ENCODE peak calls at places on chromosomes 4 and X, in five cellular contexts. S is NCI-H1694; X is uterus; F is Right ventricle myocardium superior; O is activated CD4-positive, alpha-beta T cell treated with anti-CD3 and anti-CD28 coated beads, Interleukin-2, amount 50 U/mL, for 24 hours. D is an unnamed sample.
A peak's percentile ranks its signal among the peaks of the same experiment; 100 is the strongest.

GRCh38 chr4:133483600-133484246 is 334.6 kb downstream of the PCDH10 start:
- DNase-seq in O (no peak), F (no peak), S (no peak), X (no peak), D (no peak)

GRCh38 chr4:43148481-43148880 is 256.0 kb downstream of the GRXCR1 start:
- DNase-seq in X (no peak), O (no peak), F (no peak), S (no peak), D (no peak)

GRCh38 chrX:74383611-74384010 is 37.7 kb upstream of the SLC16A2 start:
- DNase-seq in S (peak; percentile 27), O (no peak), X (peak; percentile 21), F (no peak), D (peak; percentile 3)

GRCh38 chr4:125368684-125369083 is 53.9 kb downstream of the FAT4 start:
- DNase-seq in O (no peak), F (no peak), X (no peak), S (no peak), D (no peak)

GRCh38 chr4:6332042-6332668 is 62.5 kb downstream of the WFS1 start:
- DNase-seq in X (no peak), F (no peak), O (no peak), S (no peak), D (peak; percentile 18)

GRCh38 chr4:153143527-153144348 is 60.5 kb upstream of the TRIM2 start:
- DNase-seq in F (no peak), X (no peak), S (peak; percentile 58), O (no peak), D (no peak)

GRCh38 chr4:52606766-52607165 is 52.3 kb downstream of the USP46 start:
- DNase-seq in S (no peak), O (no peak), X (no peak), F (no peak), D (no peak)

GRCh38 chrX:148649145-148649645 is 148.8 kb downstream of the AFF2 start:
- DNase-seq in O (no peak), F (no peak), S (no peak), X (no peak), D (no peak)

GRCh38 chrX:40064055-40064597 is 33.6 kb downstream of the BCOR start:
- DNase-seq in S (no peak), F (no peak), O (no peak), X (no peak), D (no peak)

GRCh38 chr4:80215449-80216052 is 18.2 kb downstream of the PRDM8 start:
- DNase-seq in F (no peak), S (no peak), X (no peak), O (no peak), D (peak; percentile 40)

GRCh38 chr4:155881555-155881954 is 15.5 kb upstream of the ASIC5 start:
- DNase-seq in S (no peak), X (no peak), F (no peak), O (no peak), D (no peak)

GRCh38 chr4:1373892-1374705 is 27.1 kb downstream of the UVSSA start:
- DNase-seq in X (no peak), O (no peak), S (no peak), F (peak; percentile 27), D (no peak)

GRCh38 chr4:25826074-25826752 is 36.6 kb downstream of the SEL1L3 start:
- DNase-seq in F (no peak), S (no peak), O (no peak), X (no peak), D (no peak)

GRCh38 chrX:134388161-134389109 is 71.5 kb upstream of the HPRT1 start:
- DNase-seq in S (no peak), X (no peak), F (no peak), O (no peak), D (peak; percentile 81)

GRCh38 chr4:78336093-78336943 is 215.3 kb upstream of the ANXA3 start:
- DNase-seq in F (no peak), O (no peak), X (no peak), S (no peak), D (no peak)

GRCh38 chr4:60780874-60781273 is 419.3 kb upstream of the ADGRL3 start:
- DNase-seq in F (no peak), S (no peak), X (no peak), O (no peak), D (no peak)

GRCh38 chr4:184968784-184969201 is 49.5 kb upstream of the HELT start:
- DNase-seq in F (peak; percentile 69), X (no peak), S (no peak), O (no peak), D (no peak)

GRCh38 chr4:1246901-1247810 is 1.8 kb downstream of the CTBP1 start:
- DNase-seq in O (no peak), S (no peak), F (peak; percentile 41), X (peak; percentile 27), D (peak; percentile 24)

GRCh38 chr4:88166608-88167007 is 8.2 kb upstream of the ABCG2 start:
- DNase-seq in O (no peak), F (no peak), X (no peak), S (no peak), D (no peak)

GRCh38 chr4:183173580-183174526 is 74.8 kb downstream of the WWC2 start:
- DNase-seq in X (no peak), F (no peak), S (no peak), O (no peak), D (no peak)

GRCh38 chr4:155999743-156000142 is 46.1 kb upstream of the CTSO start:
- DNase-seq in S (no peak), X (no peak), F (peak; percentile 42), O (no peak), D (no peak)

GRCh38 chr4:150769845-150770244 is 187.9 kb downstream of the MAB21L2 start:
- DNase-seq in O (no peak), S (no peak), X (no peak), F (no peak), D (no peak)

GRCh38 chr4:152929888-152930287 is 6.2 kb upstream of the FHDC1 start:
- DNase-seq in F (no peak), O (no peak), S (no peak), X (no peak), D (no peak)

GRCh38 chr4:124414641-124415040 is 297.9 kb downstream of the ANKRD50 start:
- DNase-seq in O (no peak), S (no peak), X (no peak), F (no peak), D (no peak)

GRCh38 chrX:131572372-131573014 is 28.6 kb downstream of the OR13H1 start:
- DNase-seq in S (no peak), X (no peak), F (no peak), O (no peak), D (no peak)

GRCh38 chr4:145883173-145883572 is 55.5 kb downstream of the ZNF827 start:
- DNase-seq in F (no peak), S (no peak), X (no peak), O (no peak), D (no peak)

GRCh38 chr4:187090401-187090800 is 366.7 kb upstream of the FAT1 start:
- DNase-seq in X (no peak), F (no peak), O (no peak), S (no peak), D (no peak)

GRCh38 chr4:48785302-48785701 is 5.2 kb upstream of the FRYL start:
- DNase-seq in X (no peak), F (no peak), O (no peak), S (no peak), D (no peak)

GRCh38 chr4:181194096-181194495 is 1049.1 kb upstream of the TENM3 start:
- DNase-seq in O (no peak), X (no peak), S (no peak), F (no peak), D (no peak)

GRCh38 chr4:8410641-8411271 is 29.8 kb downstream of the ACOX3 start:
- DNase-seq in O (no peak), X (peak; percentile 69), F (peak; percentile 83), S (peak; percentile 73), D (no peak)

GRCh38 chr4:106329027-106329618 is 12.8 kb downstream of the AIMP1 start:
- DNase-seq in O (no peak), S (no peak), F (no peak), X (no peak), D (peak; percentile 21)

GRCh38 chr4:140099993-140100392 is 54.0 kb downstream of the MAML3 start:
- DNase-seq in X (no peak), O (no peak), S (no peak), F (peak; percentile 63), D (no peak)

GRCh38 chrX:131393426-131393825 is 104.3 kb upstream of the IGSF1 start:
- DNase-seq in X (no peak), O (no peak), S (no peak), F (no peak), D (no peak)

GRCh38 chrX:39725928-39726619 is 371.7 kb downstream of the BCOR start:
- DNase-seq in O (no peak), X (peak; percentile 60), S (no peak), F (no peak), D (no peak)

GRCh38 chr4:23614284-23614892 is 275.5 kb downstream of the PPARGC1A start:
- DNase-seq in O (no peak), X (no peak), F (no peak), S (no peak), D (peak; percentile 51)

GRCh38 chr4:2768124-2768523 is 12.0 kb upstream of the TNIP2 start:
- DNase-seq in O (no peak), F (no peak), X (no peak), S (no peak), D (no peak)

GRCh38 chr4:77958897-77959296 is 96.3 kb downstream of the MRPL1 start:
- DNase-seq in O (no peak), X (no peak), F (no peak), S (no peak), D (no peak)

GRCh38 chr4:166293551-166293950 is 420.5 kb downstream of the TLL1 start:
- DNase-seq in F (no peak), O (no peak), S (no peak), X (no peak), D (no peak)

GRCh38 chr4:85825937-85826678 is 351.2 kb downstream of the ARHGAP24 start:
- DNase-seq in F (no peak), X (no peak), O (no peak), S (peak; percentile 59), D (no peak)